ENCODE peak calls at places on chromosome 13, in nine cellular contexts. M, G, U, O, X, V, F, K and I are unnamed samples.

GRCh38 chr13:42821437-42821836 is 40.1 kb downstream of the FAM216B start:
- DNase-seq in M (no peak), G (no peak), U (peak), O (no peak), X (no peak), V (peak), F (no peak), K (no peak), I (peak)

GRCh38 chr13:98447881-98448641 is 128.8 kb downstream of the STK24 start:
- DNase-seq in M (peak), G (no peak), U (no peak), O (peak), X (peak), V (peak), F (peak), K (no peak), I (no peak)

GRCh38 chr13:67139551-67139950 is 90.6 kb downstream of the PCDH9 start:
- DNase-seq in M (no peak), G (no peak), U (no peak), O (no peak), X (no peak), V (no peak), F (no peak), K (no peak), I (no peak)

GRCh38 chr13:30307194-30307965 is at the start of gene KATNAL1:
- DNase-seq in M (peak), G (peak), U (no peak), O (peak), X (peak), V (peak), F (peak), K (peak), I (no peak)

GRCh38 chr13:66560991-66561390 is 669.1 kb downstream of the PCDH9 start:
- DNase-seq in M (no peak), G (no peak), U (no peak), O (no peak), X (no peak), V (no peak), F (no peak), K (no peak), I (no peak)

GRCh38 chr13:99080131-99080530 is 102.3 kb upstream of the DOCK9 start:
- DNase-seq in M (no peak), G (no peak), U (no peak), O (no peak), X (no peak), V (no peak), F (no peak), K (no peak), I (no peak)

GRCh38 chr13:98129059-98129741 is 13.7 kb upstream of the FARP1 start:
- DNase-seq in M (no peak), G (no peak), U (no peak), O (no peak), X (no peak), V (peak), F (no peak), K (no peak), I (no peak)

GRCh38 chr13:110479215-110479545 is 82.3 kb downstream of the RAB20 start:
- DNase-seq in M (no peak), G (no peak), U (no peak), O (no peak), X (no peak), V (no peak), F (no peak), K (no peak), I (no peak)

GRCh38 chr13:76684336-76684735 is 201.9 kb downstream of the KCTD12 start:
- DNase-seq in M (no peak), G (no peak), U (no peak), O (no peak), X (no peak), V (peak), F (no peak), K (no peak), I (no peak)

GRCh38 chr13:79802389-79803140 is 321.6 kb downstream of the NDFIP2 start:
- DNase-seq in M (no peak), G (no peak), U (no peak), O (no peak), X (no peak), V (no peak), F (no peak), K (no peak), I (no peak)

GRCh38 chr13:52001120-52001731 is 10.0 kb downstream of the ATP7B start:
- DNase-seq in M (no peak), G (no peak), U (no peak), O (no peak), X (peak), V (peak), F (no peak), K (no peak), I (peak)

GRCh38 chr13:27171244-27171829 is at the start of gene USP12:
- DNase-seq in M (no peak), G (peak), U (no peak), O (no peak), X (peak), V (peak), F (no peak), K (peak), I (no peak)

GRCh38 chr13:26442541-26442940 is 114.9 kb upstream of the WASF3 start:
- DNase-seq in M (no peak), G (no peak), U (peak), O (no peak), X (no peak), V (no peak), F (no peak), K (no peak), I (peak)

GRCh38 chr13:22451345-22451744 is 729.4 kb upstream of the SGCG start:
- DNase-seq in M (no peak), G (no peak), U (no peak), O (peak), X (no peak), V (peak), F (peak), K (no peak), I (no peak)

GRCh38 chr13:24671367-24672117 is 8.7 kb upstream of the ATP12A start:
- DNase-seq in M (no peak), G (no peak), U (peak), O (no peak), X (peak), V (peak), F (peak), K (no peak), I (peak)

GRCh38 chr13:67231481-67231940 is 1.4 kb upstream of the PCDH9 start:
- DNase-seq in M (no peak), G (no peak), U (no peak), O (no peak), X (no peak), V (peak), F (no peak), K (no peak), I (no peak)

DNA sequence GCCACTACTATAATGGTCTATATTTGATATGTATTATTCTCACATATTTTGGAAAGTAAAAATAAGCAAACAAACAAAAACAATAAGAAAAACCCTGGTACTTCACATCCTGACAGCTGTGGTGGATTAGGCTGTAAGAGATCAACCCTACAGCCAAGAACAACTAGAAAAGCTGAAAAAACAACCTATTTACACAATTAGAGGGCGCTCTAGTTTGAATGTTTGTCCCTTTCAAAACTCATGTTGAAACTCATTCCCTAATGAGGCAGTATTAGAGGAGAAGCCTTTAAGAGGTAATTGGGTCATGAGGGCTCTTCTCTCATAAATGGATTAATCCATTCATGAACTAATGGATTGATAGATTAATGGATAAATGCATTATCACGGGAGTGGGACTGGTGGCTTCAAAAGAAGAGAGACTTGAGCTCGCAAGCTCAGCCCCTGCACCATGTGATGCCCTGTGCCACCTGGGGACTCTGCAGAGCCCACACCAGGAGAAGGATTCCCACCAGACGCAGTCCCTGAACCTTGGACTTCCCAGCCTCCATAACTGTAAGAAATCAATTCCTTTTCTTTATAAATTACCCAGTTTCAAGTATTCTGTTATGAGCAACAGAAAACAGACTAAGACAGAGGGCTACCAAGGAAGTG is 733.9 kb upstream of the ARGLU1 start:
- DNase-seq in M (no peak), G (no peak), U (no peak), O (no peak), X (no peak), V (peak), F (no peak), K (no peak), I (no peak)
- TF ChIP-seq CTCF in M (no peak), G (no peak), U (no peak), O (no peak), X (peak), V (peak), F (no peak), K (no peak), I (peak)

DNA sequence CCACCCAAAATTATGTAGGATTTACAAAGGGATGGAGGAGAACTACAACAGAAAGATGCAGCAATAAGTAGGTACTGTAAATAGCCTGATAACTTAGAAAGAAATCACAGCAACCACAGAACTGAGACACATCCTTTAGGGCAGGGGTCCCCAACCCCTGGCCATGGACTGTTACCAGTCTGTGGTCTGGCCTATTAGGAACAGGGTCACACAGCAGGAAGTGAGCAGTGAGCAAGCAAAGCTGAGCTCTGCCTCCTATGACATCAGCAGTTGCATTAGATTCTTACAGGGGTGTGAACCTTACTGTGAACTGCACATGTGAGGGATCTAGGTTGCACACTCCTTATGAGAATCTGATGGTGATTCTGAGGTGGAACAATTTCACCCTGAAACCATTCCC is 997.6 kb downstream of the DIAPH3 start:
- DNase-seq in M (no peak), G (no peak), U (no peak), O (no peak), X (no peak), V (no peak), F (no peak), K (no peak), I (no peak)
- H3K4me3 ChIP-seq in M (no peak), G (no peak), U (no peak), O (no peak), X (no peak), V (no peak), F (no peak), K (no peak), I (no peak)

DNA sequence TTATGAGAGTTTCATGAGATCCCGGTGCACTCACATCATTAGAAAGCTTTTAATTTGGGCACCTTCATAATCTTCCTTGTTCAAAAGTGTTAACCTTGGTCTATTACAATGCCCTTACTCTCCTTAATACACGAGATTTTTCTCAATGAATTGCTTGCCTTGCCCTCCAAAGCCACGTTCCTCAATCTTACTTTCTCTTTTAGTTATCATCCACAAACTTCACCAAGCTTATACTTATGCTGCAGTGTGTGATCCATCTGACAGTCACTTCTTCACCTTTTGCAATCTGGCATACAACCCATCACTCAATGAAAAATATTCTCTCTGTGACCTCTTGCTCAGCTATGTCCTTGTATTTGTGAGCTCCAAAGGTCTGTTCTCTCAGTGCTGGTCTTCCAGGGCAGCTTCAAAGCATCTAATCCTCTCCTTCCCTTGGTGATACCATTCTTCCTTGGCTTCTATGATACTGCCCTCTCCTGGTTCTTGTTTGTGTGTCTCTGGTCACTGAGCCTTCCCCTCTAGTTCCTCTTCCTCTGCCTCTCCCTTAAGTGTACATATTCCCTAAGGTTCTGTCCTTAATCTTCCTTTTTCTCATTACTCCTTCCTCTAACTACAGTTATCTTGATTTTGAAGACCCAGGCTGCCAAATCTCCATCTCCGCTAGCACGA is 202.2 kb upstream of the STARD13 start:
- DNase-seq in M (no peak), G (no peak), U (no peak), O (no peak), X (no peak), V (peak), F (no peak), K (no peak), I (no peak)
- TF ChIP-seq CTCF in M (peak), G (peak), U (peak), O (peak), X (peak), V (peak), F (no peak), K (peak), I (peak)

DNA sequence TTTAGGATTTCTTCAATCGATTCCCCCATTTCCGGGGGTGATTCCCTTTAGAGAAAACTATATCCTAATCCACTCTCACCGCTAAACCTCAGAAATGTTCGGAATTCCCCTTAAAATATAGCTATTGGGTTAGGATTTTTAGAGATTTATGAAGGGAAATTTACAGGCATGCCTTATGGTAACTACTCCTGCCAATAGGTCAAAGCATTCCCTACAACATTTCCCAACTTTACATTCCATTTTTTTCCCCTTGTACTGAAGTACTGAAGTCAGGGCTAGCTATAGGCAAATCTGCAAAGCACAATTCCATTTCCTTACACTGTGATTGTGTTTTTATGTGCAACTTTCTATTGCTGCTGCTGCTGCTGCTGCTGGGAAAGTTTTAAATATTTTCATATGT is 2.1 kb downstream of the EDNRB start:
- DNase-seq in M (no peak), G (no peak), U (no peak), O (no peak), X (no peak), V (no peak), F (no peak), K (no peak), I (no peak)
- H3K4me3 ChIP-seq in M (peak), G (peak), U (no peak), O (peak), X (no peak), V (no peak), F (no peak), K (no peak), I (no peak)

GRCh38 chr13:91158015-91158390 is 189.5 kb upstream of the MIR17HG start:
- DNase-seq in M (no peak), G (no peak), U (no peak), O (no peak), X (no peak), V (peak), F (no peak), K (no peak), I (no peak)
- TF ChIP-seq CTCF in M (no peak), G (no peak), U (no peak), O (no peak), X (peak), V (no peak), F (no peak), K (peak), I (no peak)

GRCh38 chr13:114035583-114036501 is 62.0 kb upstream of the C13orf46 start:
- DNase-seq in M (peak), G (no peak), U (no peak), O (no peak), X (no peak), V (peak), F (no peak), K (no peak), I (no peak)
- H3K4me3 ChIP-seq in M (peak), G (no peak), U (no peak), O (no peak), X (no peak), V (no peak), F (no peak), K (no peak), I (no peak)

GRCh38 chr13:36086117-36086516 is 45.1 kb downstream of the DCLK1 start:
- DNase-seq in M (no peak), G (no peak), U (no peak), O (no peak), X (peak), V (no peak), F (no peak), K (no peak), I (no peak)
- TF ChIP-seq CTCF in M (no peak), G (no peak), U (no peak), O (no peak), X (peak), V (no peak), F (no peak), K (no peak), I (no peak)

DNA sequence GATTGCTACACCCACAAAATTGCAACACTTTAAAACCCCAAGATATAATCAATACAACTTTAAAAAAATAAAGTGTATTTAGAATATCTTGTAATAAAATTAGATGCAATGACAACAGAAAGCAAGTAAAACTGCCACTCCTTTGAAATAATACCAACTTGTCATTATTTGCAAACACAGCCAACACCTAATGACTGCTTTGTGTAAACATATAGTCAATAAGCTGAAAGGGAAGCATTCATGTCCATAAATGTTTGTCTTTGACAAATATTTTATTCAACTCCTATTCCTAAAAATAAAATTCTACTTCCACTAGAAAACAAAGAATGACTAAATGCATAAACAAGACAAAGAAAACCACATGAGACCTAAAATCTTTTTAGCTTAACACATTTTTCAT is 6.6 kb downstream of the SMAD9 start:
- DNase-seq in M (no peak), G (no peak), U (no peak), O (no peak), X (no peak), V (no peak), F (no peak), K (no peak), I (no peak)
- H3K4me3 ChIP-seq in M (no peak), G (no peak), U (no peak), O (no peak), X (no peak), V (no peak), F (no peak), K (no peak), I (no peak)